ENCODE peak calls at places on chromosomes 1 and 21, in five cellular contexts. One of them, this sample, is unnamed.

GRCh38 chr1:93384656-93385055 is 38.9 kb downstream of the DR1 start:
- DNase-seq in A549: no peak
- DNase-seq in K562: no peak
- DNase-seq in HepG2: no peak
- DNase-seq in GM12878: no peak
- DNase-seq in this sample: no peak

GRCh38 chr1:43460988-43461693 is 7.4 kb upstream of the HYI start:
- DNase-seq in A549: no peak
- DNase-seq in K562: no peak
- DNase-seq in HepG2: peak; percentile 30
- DNase-seq in GM12878: no peak
- DNase-seq in this sample: no peak

GRCh38 chr21:39111928-39112327 is 71.3 kb downstream of the PSMG1 start:
- DNase-seq in A549: no peak
- DNase-seq in K562: no peak
- DNase-seq in HepG2: no peak
- DNase-seq in GM12878: no peak
- DNase-seq in this sample: no peak

GRCh38 chr1:202130816-202131522 is 8.3 kb downstream of the GPR37L1 start:
- DNase-seq in A549: no peak
- DNase-seq in K562: no peak
- DNase-seq in HepG2: no peak
- DNase-seq in GM12878: no peak
- DNase-seq in this sample: no peak

GRCh38 chr1:5513891-5514515 is 478.2 kb downstream of the NPHP4 start:
- DNase-seq in A549: no peak
- DNase-seq in K562: no peak
- DNase-seq in HepG2: no peak
- DNase-seq in GM12878: no peak
- DNase-seq in this sample: no peak

GRCh38 chr1:235041201-235041600 is 87.4 kb downstream of the TOMM20 start:
- DNase-seq in A549: no peak
- DNase-seq in K562: no peak
- DNase-seq in HepG2: no peak
- DNase-seq in GM12878: no peak
- DNase-seq in this sample: no peak

GRCh38 chr1:13664451-13664850 is 35.5 kb upstream of the PRDM2 start:
- DNase-seq in A549: no peak
- DNase-seq in K562: no peak
- DNase-seq in HepG2: no peak
- DNase-seq in GM12878: peak; percentile 40
- DNase-seq in this sample: no peak

GRCh38 chr1:242770366-242770765 is 245.9 kb upstream of the PLD5 start:
- DNase-seq in A549: peak; percentile 38
- DNase-seq in K562: no peak
- DNase-seq in HepG2: no peak
- DNase-seq in GM12878: no peak
- DNase-seq in this sample: no peak

GRCh38 chr1:21232044-21232443 is 55.3 kb upstream of the EIF4G3 start:
- DNase-seq in A549: peak; percentile 63
- DNase-seq in K562: peak; percentile 75
- DNase-seq in HepG2: peak; percentile 56
- DNase-seq in GM12878: no peak
- DNase-seq in this sample: peak; percentile 78

GRCh38 chr1:47859092-47859743 is 138.0 kb downstream of the TRABD2B start:
- DNase-seq in A549: no peak
- DNase-seq in K562: no peak
- DNase-seq in HepG2: no peak
- DNase-seq in GM12878: no peak
- DNase-seq in this sample: no peak

GRCh38 chr1:30415171-30415940 is 308.0 kb downstream of the MATN1 start:
- DNase-seq in A549: no peak
- DNase-seq in K562: no peak
- DNase-seq in HepG2: no peak
- DNase-seq in GM12878: no peak
- DNase-seq in this sample: no peak

GRCh38 chr1:68036946-68037345 is 13.5 kb downstream of the DIRAS3 start:
- DNase-seq in A549: no peak
- DNase-seq in K562: no peak
- DNase-seq in HepG2: no peak
- DNase-seq in GM12878: no peak
- DNase-seq in this sample: no peak

GRCh38 chr1:211493133-211493864 is 1.3 kb upstream of the RD3 start:
- DNase-seq in A549: no peak
- DNase-seq in K562: no peak
- DNase-seq in HepG2: no peak
- DNase-seq in GM12878: no peak
- DNase-seq in this sample: no peak

GRCh38 chr1:211501671-211502413 is 9.9 kb upstream of the RD3 start:
- DNase-seq in A549: no peak
- DNase-seq in K562: no peak
- DNase-seq in HepG2: no peak
- DNase-seq in GM12878: no peak
- DNase-seq in this sample: no peak

GRCh38 chr1:211495584-211495983 is 3.6 kb upstream of the RD3 start:
- DNase-seq in A549: no peak
- DNase-seq in K562: no peak
- DNase-seq in HepG2: no peak
- DNase-seq in GM12878: no peak
- DNase-seq in this sample: no peak

GRCh38 chr1:211493865-211494653 is 2.1 kb upstream of the RD3 start:
- DNase-seq in A549: no peak
- DNase-seq in K562: no peak
- DNase-seq in HepG2: no peak
- DNase-seq in GM12878: no peak
- DNase-seq in this sample: no peak

GRCh38 chr1:211497489-211498045 is 5.6 kb upstream of the RD3 start:
- DNase-seq in A549: no peak
- DNase-seq in K562: no peak
- DNase-seq in HepG2: no peak
- DNase-seq in GM12878: no peak
- DNase-seq in this sample: no peak
- TF ChIP-seq JUNB in A549: no peak
- TF ChIP-seq JUNB in K562: no peak
- TF ChIP-seq JUNB in HepG2: no peak
- TF ChIP-seq JUNB in GM12878: no peak
- TF ChIP-seq JUNB in this sample: no peak

GRCh38 chr1:3351300-3352083 is 103.0 kb upstream of the ARHGEF16 start:
- DNase-seq in A549: no peak
- DNase-seq in K562: no peak
- DNase-seq in HepG2: no peak
- DNase-seq in GM12878: no peak
- DNase-seq in this sample: no peak

GRCh38 chr1:3349161-3349967 is 105.1 kb upstream of the ARHGEF16 start:
- DNase-seq in A549: no peak
- DNase-seq in K562: peak; percentile 34
- DNase-seq in HepG2: peak; percentile 48
- DNase-seq in GM12878: no peak
- DNase-seq in this sample: no peak

GRCh38 chr1:3352084-3352951 is 102.1 kb upstream of the ARHGEF16 start:
- DNase-seq in A549: no peak
- DNase-seq in K562: no peak
- DNase-seq in HepG2: no peak
- DNase-seq in GM12878: no peak
- DNase-seq in this sample: peak; percentile 78

GRCh38 chr1:3349968-3350299 is 104.5 kb upstream of the ARHGEF16 start:
- DNase-seq in A549: no peak
- DNase-seq in K562: no peak
- DNase-seq in HepG2: no peak
- DNase-seq in GM12878: no peak
- DNase-seq in this sample: no peak

GRCh38 chr1:3350441-3351261 is 103.8 kb upstream of the ARHGEF16 start:
- DNase-seq in A549: peak; percentile 3
- DNase-seq in K562: no peak
- DNase-seq in HepG2: peak; percentile 29
- DNase-seq in GM12878: no peak
- DNase-seq in this sample: no peak
- TF ChIP-seq CTCF in A549: no peak
- TF ChIP-seq CTCF in K562: no peak
- TF ChIP-seq CTCF in HepG2: peak; percentile 41
- TF ChIP-seq CTCF in GM12878: no peak
- TF ChIP-seq CTCF in this sample: no peak

GRCh38 chr1:214383381-214384372 is 102.7 kb downstream of the SMYD2 start:
- DNase-seq in A549: no peak
- DNase-seq in K562: no peak
- DNase-seq in HepG2: no peak
- DNase-seq in GM12878: no peak
- DNase-seq in this sample: no peak

GRCh38 chr1:214384373-214385079 is 103.6 kb downstream of the SMYD2 start:
- DNase-seq in A549: no peak
- DNase-seq in K562: no peak
- DNase-seq in HepG2: no peak
- DNase-seq in GM12878: no peak
- DNase-seq in this sample: no peak

GRCh38 chr1:214385428-214385827 is 104.5 kb downstream of the SMYD2 start:
- DNase-seq in A549: no peak
- DNase-seq in K562: no peak
- DNase-seq in HepG2: no peak
- DNase-seq in GM12878: no peak
- DNase-seq in this sample: no peak

GRCh38 chr1:214386333-214386732 is 105.4 kb downstream of the SMYD2 start:
- DNase-seq in A549: no peak
- DNase-seq in K562: no peak
- DNase-seq in HepG2: no peak
- DNase-seq in GM12878: no peak
- DNase-seq in this sample: no peak

DNA sequence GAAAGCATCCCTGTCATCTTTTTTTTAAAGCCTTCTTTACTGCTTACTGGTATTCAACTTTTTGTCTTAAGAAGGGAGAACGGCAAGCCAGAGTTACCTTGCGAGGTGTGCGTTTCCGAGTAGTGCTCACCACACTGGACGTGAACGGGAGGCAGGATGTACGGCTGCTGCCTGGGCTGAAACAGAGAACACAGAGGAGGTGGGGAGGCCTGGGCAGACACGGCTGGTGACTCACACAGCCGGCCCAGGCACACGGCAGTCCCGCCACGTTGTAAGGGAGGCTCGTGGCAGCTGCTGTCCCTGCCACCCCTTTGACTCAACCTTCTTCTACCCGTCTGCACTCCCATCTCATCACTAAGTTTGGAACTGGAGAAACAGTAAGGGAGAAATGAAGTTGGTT is 105.8 kb downstream of the SMYD2 start:
- DNase-seq in A549: no peak
- DNase-seq in K562: no peak
- DNase-seq in HepG2: no peak
- DNase-seq in GM12878: no peak
- DNase-seq in this sample: no peak
- TF ChIP-seq JUNB in A549: no peak
- TF ChIP-seq JUNB in K562: no peak
- TF ChIP-seq JUNB in HepG2: no peak
- TF ChIP-seq JUNB in GM12878: no peak
- TF ChIP-seq JUNB in this sample: no peak

GRCh38 chr1:46687910-46688509 is 16.4 kb downstream of the TEX38 start:
- DNase-seq in A549: no peak
- DNase-seq in K562: no peak
- DNase-seq in HepG2: no peak
- DNase-seq in GM12878: no peak
- DNase-seq in this sample: no peak
- TF ChIP-seq CTCF in A549: no peak
- TF ChIP-seq CTCF in K562: no peak
- TF ChIP-seq CTCF in HepG2: no peak
- TF ChIP-seq CTCF in GM12878: no peak
- TF ChIP-seq CTCF in this sample: no peak

GRCh38 chr1:3831689-3832088 is 25.3 kb downstream of the CEP104 start:
- DNase-seq in A549: no peak
- DNase-seq in K562: no peak
- DNase-seq in HepG2: no peak
- DNase-seq in GM12878: no peak
- DNase-seq in this sample: no peak
- TF ChIP-seq JUNB in A549: no peak
- TF ChIP-seq JUNB in K562: no peak
- TF ChIP-seq JUNB in HepG2: no peak
- TF ChIP-seq JUNB in GM12878: no peak
- TF ChIP-seq JUNB in this sample: no peak

GRCh38 chr1:241615043-241615974 is 24.9 kb downstream of the CHML start:
- DNase-seq in A549: peak; percentile 90
- DNase-seq in K562: no peak
- DNase-seq in HepG2: peak; percentile 86
- DNase-seq in GM12878: no peak
- DNase-seq in this sample: no peak

GRCh38 chr1:241611063-241611462 is 29.1 kb downstream of the CHML start:
- DNase-seq in A549: peak; percentile 90
- DNase-seq in K562: peak; percentile 90
- DNase-seq in HepG2: peak; percentile 72
- DNase-seq in GM12878: no peak
- DNase-seq in this sample: peak; percentile 73

GRCh38 chr1:241612533-241613505 is 27.4 kb downstream of the CHML start:
- DNase-seq in A549: peak; percentile 78
- DNase-seq in K562: peak; percentile 35
- DNase-seq in HepG2: no peak
- DNase-seq in GM12878: no peak
- DNase-seq in this sample: peak; percentile 21

GRCh38 chr1:241614572-241614971 is 25.6 kb downstream of the CHML start:
- DNase-seq in A549: no peak
- DNase-seq in K562: no peak
- DNase-seq in HepG2: no peak
- DNase-seq in GM12878: no peak
- DNase-seq in this sample: no peak

DNA sequence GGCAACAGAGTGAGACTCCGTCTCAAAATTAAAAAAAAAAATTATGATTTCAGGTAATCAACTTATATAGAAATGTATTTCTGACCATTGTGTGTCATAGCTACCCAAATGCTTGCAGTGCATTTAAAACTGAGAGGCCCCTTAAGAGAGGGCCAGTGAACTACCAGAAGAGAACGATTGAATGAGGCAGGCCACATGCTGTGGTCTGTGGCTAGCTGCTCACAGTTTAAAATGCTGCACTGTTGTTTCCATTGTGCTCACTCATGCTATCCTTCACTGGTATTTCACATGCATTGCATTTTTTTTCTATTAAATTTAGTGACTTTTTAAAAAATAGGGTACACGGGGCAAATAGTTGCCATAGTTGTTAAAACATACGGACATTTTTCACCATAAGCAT is 26.0 kb downstream of the CHML start:
- DNase-seq in A549: no peak
- DNase-seq in K562: no peak
- DNase-seq in HepG2: no peak
- DNase-seq in GM12878: no peak
- DNase-seq in this sample: no peak
- TF ChIP-seq CTCF in A549: no peak
- TF ChIP-seq CTCF in K562: no peak
- TF ChIP-seq CTCF in HepG2: no peak
- TF ChIP-seq CTCF in GM12878: no peak
- TF ChIP-seq CTCF in this sample: no peak